ENCODE peak calls at places on chromosomes 13 and 19, in seven cellular contexts. Z is WERI-Rb-1, C is fibroblast of mammary gland, H is tibial nerve, L is gastrocnemius medialis, P is fibroblast of lung, J is choroid plexus epithelial cell. I is an unnamed sample.

GRCh38 chr13:59948686-59949085 is 215.0 kb downstream of the DIAPH3 start:
- DNase-seq in J (no peak), Z (no peak), P (no peak), L (no peak), H (no peak), C (no peak), I (no peak)

GRCh38 chr13:107209811-107210210 is 641.9 kb upstream of the ARGLU1 start:
- DNase-seq in H (no peak), P (peak; percentile 74), Z (no peak), J (peak; percentile 69), C (peak; percentile 40), L (no peak), I (no peak)

GRCh38 chr13:110915874-110916670 is 1.2 kb upstream of the ANKRD10 start:
- DNase-seq in C (peak; percentile 69), L (no peak), Z (no peak), P (peak; percentile 69), J (peak; percentile 79), H (no peak), I (no peak)

GRCh38 chr19:7366701-7367420 is 18.1 kb downstream of the ARHGEF18 start:
- DNase-seq in P (peak; percentile 49), J (peak; percentile 50), L (no peak), H (no peak), C (peak; percentile 66), Z (no peak), I (no peak)

GRCh38 chr13:80841346-80841882 is 500.5 kb upstream of the SPRY2 start:
- DNase-seq in L (no peak), J (no peak), P (peak; percentile 67), Z (no peak), H (no peak), C (no peak), I (no peak)

GRCh38 chr13:91185294-91185863 is 162.1 kb upstream of the MIR17HG start:
- DNase-seq in L (no peak), C (peak; percentile 10), J (peak; percentile 53), Z (no peak), P (peak; percentile 57), H (no peak), I (no peak)

GRCh38 chr19:6947745-6948144 is 60.4 kb downstream of the ADGRE1 start:
- DNase-seq in P (peak; percentile 2), Z (no peak), J (peak; percentile 2), L (no peak), H (no peak), C (peak; percentile 71), I (no peak)

GRCh38 chr13:84658881-84659661 is 776.8 kb upstream of the SLITRK1 start:
- DNase-seq in J (no peak), P (peak; percentile 63), Z (no peak), C (peak; percentile 36), L (no peak), H (no peak), I (no peak)

GRCh38 chr13:27448308-27448707 is 2.1 kb downstream of the MTIF3 start:
- DNase-seq in P (no peak), H (no peak), L (no peak), Z (no peak), C (no peak), J (no peak), I (no peak)

GRCh38 chr13:19604306-19604705 is 29.2 kb upstream of the MPHOSPH8 start:
- DNase-seq in H (no peak), P (no peak), J (no peak), Z (no peak), C (no peak), L (no peak), I (no peak)

GRCh38 chr19:29681422-29682235 is 16.4 kb downstream of the PLEKHF1 start:
- DNase-seq in P (peak; percentile 42), Z (no peak), C (no peak), L (peak; percentile 57), H (no peak), J (peak; percentile 26), I (no peak)

GRCh38 chr13:104318121-104318520 is 1251.9 kb upstream of the SLC10A2 start:
- DNase-seq in C (peak; percentile 34), L (no peak), Z (peak; percentile 49), H (no peak), J (peak; percentile 84), P (peak; percentile 69), I (no peak)

GRCh38 chr19:38025908-38026307 is 118.9 kb downstream of the SIPA1L3 start:
- DNase-seq in H (no peak), Z (no peak), J (no peak), P (no peak), L (no peak), C (no peak), I (no peak)

GRCh38 chr13:28415994-28416411 is 78.9 kb downstream of the FLT1 start:
- DNase-seq in L (no peak), C (no peak), Z (no peak), J (no peak), P (no peak), H (no peak), I (no peak)

GRCh38 chr19:39347332-39348227 is 5.4 kb downstream of the SAMD4B start:
- DNase-seq in J (peak; percentile 32), H (no peak), L (no peak), Z (no peak), C (peak; percentile 48), P (no peak), I (no peak)
- H3K4me3 ChIP-seq in J (no peak overlapping the region), H (no peak overlapping the region), L (no peak overlapping the region), Z (no peak overlapping the region), C (no peak overlapping the region), P (no peak overlapping the region), I (no peak overlapping the region)

GRCh38 chr13:42574011-42574410 is at the start of gene TNFSF11:
- DNase-seq in H (no peak), C (no peak), J (peak; percentile 51), Z (no peak), P (no peak), L (no peak), I (no peak)
- H3K4me3 ChIP-seq in H (peak within 1 kb of the TSS; percentile 36), C (peak within 1 kb of the TSS; percentile 30), J (peak within 1 kb of the TSS; percentile 70), Z (no peak within 1 kb of the TSS), P (peak within 1 kb of the TSS; percentile 67), L (no peak within 1 kb of the TSS), I (peak within 1 kb of the TSS; percentile 38)

DNA sequence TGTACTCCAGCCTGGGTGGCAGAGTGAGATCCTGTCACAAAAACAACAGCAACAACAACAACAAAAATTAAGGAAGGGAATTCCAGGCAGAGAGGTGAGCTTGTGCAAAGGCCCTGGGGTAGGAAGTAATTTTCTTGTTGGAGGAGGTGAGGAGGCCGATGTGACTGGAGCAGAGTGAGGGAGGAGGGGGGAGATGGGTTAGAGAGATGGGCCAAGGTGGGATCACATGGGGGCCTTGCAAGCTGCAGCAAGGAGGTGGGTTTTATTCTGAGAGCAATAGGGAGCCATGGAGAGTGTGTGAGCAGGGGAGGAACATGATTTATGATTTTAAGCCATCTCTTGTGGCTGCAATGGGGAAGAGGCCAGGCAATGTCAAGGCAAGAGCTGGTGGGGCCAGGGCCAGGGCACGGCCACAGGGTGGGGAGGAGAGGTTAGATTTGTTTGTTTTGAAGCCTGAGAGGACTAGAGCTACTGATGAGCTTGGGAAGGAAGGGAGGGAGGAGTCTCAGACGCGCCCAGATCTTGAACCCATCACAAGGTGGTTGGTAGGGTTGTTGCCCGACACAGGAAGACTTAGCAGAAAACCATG is 12.5 kb upstream of the COMP start:
- DNase-seq in P (no peak), Z (no peak), L (no peak), H (no peak), J (no peak), C (no peak), I (no peak)
- H3K4me3 ChIP-seq in P (no peak overlapping the region), Z (no peak overlapping the region), L (no peak overlapping the region), H (no peak overlapping the region), J (no peak overlapping the region), C (no peak overlapping the region), I (no peak overlapping the region)

DNA sequence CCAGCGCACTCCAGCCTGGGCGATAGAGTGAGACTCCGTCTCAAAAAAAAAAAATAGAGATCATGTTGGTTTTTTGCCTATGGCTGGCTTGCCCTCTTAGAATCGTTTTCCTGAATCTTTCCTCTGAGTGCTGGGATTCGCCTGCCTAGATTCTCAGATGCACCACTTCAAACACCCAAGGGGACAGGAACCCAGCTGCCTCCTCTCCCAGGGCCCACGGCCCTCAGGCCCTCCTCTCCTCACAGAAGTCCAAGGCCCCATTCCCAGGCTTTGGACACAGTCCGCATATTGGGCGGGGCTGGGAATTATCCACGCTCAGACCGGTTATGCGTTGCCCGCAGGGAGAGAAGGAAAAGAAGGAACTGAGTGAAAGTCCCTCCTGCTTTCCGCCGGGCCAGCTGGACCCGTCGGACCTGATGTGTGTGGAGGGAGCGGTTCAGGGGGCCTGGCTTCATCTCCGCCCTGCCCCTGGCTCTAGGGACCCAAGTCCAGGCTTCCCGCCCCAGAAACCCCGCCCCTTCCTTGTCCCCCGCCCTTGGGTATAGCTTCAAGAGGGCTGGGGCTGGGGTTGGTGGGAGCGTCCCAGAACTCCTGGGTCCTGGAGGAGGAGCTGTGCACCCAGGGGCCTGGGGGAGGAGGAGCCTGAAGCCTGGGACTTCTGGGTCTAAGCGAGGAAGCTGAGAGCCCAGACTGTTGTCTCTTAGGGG is 5.8 kb downstream of the PPFIA3 start:
- DNase-seq in Z (peak; percentile 70), J (no peak), L (no peak), C (no peak), H (no peak), P (no peak), I (no peak)
- H3K4me3 ChIP-seq in Z (peak overlapping the region; percentile 17), J (no peak overlapping the region), L (no peak overlapping the region), C (no peak overlapping the region), H (no peak overlapping the region), P (no peak overlapping the region), I (no peak overlapping the region)

GRCh38 chr13:76886005-76886291 is 257 bp downstream of the KCTD12 start:
- DNase-seq in P (no peak), C (no peak), J (no peak), L (no peak), Z (no peak), H (no peak), I (no peak)

GRCh38 chr13:76884167-76884566 is 2.0 kb downstream of the KCTD12 start:
- DNase-seq in C (peak; percentile 50), H (peak; percentile 18), P (peak; percentile 68), J (peak; percentile 79), L (no peak), Z (peak; percentile 41), I (no peak)

GRCh38 chr13:76884571-76885202 is 1.5 kb downstream of the KCTD12 start:
- DNase-seq in H (no peak), C (peak; percentile 75), Z (no peak), L (no peak), P (peak; percentile 55), J (peak; percentile 60), I (no peak)

GRCh38 chr13:76886292-76887061 is at the start of gene KCTD12:
- DNase-seq in Z (peak; percentile 62), P (peak; percentile 87), H (peak; percentile 83), L (peak; percentile 67), J (peak; percentile 93), C (peak; percentile 78), I (peak; percentile 90)

GRCh38 chr13:76885203-76886004 is 801 bp downstream of the KCTD12 start:
- DNase-seq in L (peak; percentile 46), P (peak; percentile 86), H (peak; percentile 68), J (peak; percentile 86), C (peak; percentile 69), Z (peak; percentile 66), I (peak; percentile 86)
- H3K4me3 ChIP-seq in L (peak overlapping the region; percentile 71), P (peak overlapping the region; percentile 83), H (peak overlapping the region; percentile 73), J (peak overlapping the region; percentile 77), C (peak overlapping the region; percentile 74), Z (peak overlapping the region; percentile 69), I (peak overlapping the region; percentile 78)